ENCODE peak calls at places on chromosomes 4 and X, in six cellular contexts. Y, P, K, G, W and R are unnamed samples.

GRCh38 chrX:15939737-15940136 is 85.1 kb upstream of the AP1S2 start:
- DNase-seq in Y (no peak), G (no peak), K (no peak), P (no peak), W (no peak), R (no peak)

GRCh38 chrX:38805294-38806053 is 4.2 kb downstream of the MID1IP1 start:
- DNase-seq in K (peak; percentile 81), Y (no peak), G (peak; percentile 58), W (no peak), P (peak; percentile 55), R (peak; percentile 47)

GRCh38 chr4:153290134-153290533 is 54.4 kb upstream of the MND1 start:
- DNase-seq in K (no peak), W (no peak), G (no peak), Y (no peak), P (no peak), R (no peak)

GRCh38 chr4:151238477-151238876 is 38.5 kb upstream of the PRSS48 start:
- DNase-seq in K (no peak), W (no peak), P (no peak), G (no peak), Y (peak; percentile 11), R (no peak)

GRCh38 chr4:76363556-76364290 is 57.2 kb downstream of the STBD1 start:
- DNase-seq in Y (no peak), G (no peak), K (no peak), W (no peak), P (no peak), R (no peak)

GRCh38 chr4:144787365-144788263 is 141.7 kb downstream of the HHIP start:
- DNase-seq in K (no peak), G (no peak), P (peak; percentile 60), Y (no peak), W (peak; percentile 12), R (no peak)

GRCh38 chr4:66073961-66074360 is 403.7 kb upstream of the EPHA5 start:
- DNase-seq in G (no peak), P (no peak), K (no peak), W (no peak), Y (no peak), R (no peak)

GRCh38 chr4:107666134-107666533 is 53.9 kb downstream of the PAPSS1 start:
- DNase-seq in Y (no peak), P (no peak), W (peak; percentile 17), G (no peak), K (no peak), R (no peak)

GRCh38 chr4:186554890-186555827 is at the start of gene MTNR1A:
- DNase-seq in P (no peak), W (no peak), K (no peak), G (no peak), Y (peak; percentile 59), R (no peak)

GRCh38 chr4:152640058-152640921 is 39.5 kb downstream of the TMEM154 start:
- DNase-seq in P (peak; percentile 42), W (peak; percentile 10), Y (no peak), K (no peak), G (no peak), R (no peak)

GRCh38 chrX:12987340-12987739 is 12.4 kb downstream of the TMSB4X start:
- DNase-seq in P (no peak), K (no peak), G (no peak), W (no peak), Y (no peak), R (no peak)